ENCODE peak calls at places on chromosomes 16 and 17, in ten cellular contexts. One of them, this sample, is unnamed.

GRCh38 chr17:5419356-5419958 is at the start of gene NUP88:
- DNase-seq in MV-4-11: peak; percentile 95
- DNase-seq in T47D: peak; percentile 86
- DNase-seq in heart left ventricle: peak; percentile 97
- DNase-seq in HTR-8/SVneo: peak; percentile 99
- DNase-seq in midbrain: peak; percentile 98
- DNase-seq in IMR-90: peak; percentile 97
- DNase-seq in HT1080: peak; percentile 98
- DNase-seq in glutamatergic neuron: peak; percentile 97
- DNase-seq in adrenal gland: peak; percentile 98
- DNase-seq in this sample: peak; percentile 95

GRCh38 chr16:19119564-19119963 is 5.8 kb downstream of the ITPRIPL2 start:
- DNase-seq in heart left ventricle: no peak
- DNase-seq in glutamatergic neuron: no peak
- DNase-seq in HTR-8/SVneo: no peak
- DNase-seq in MV-4-11: peak; percentile 49
- DNase-seq in midbrain: no peak
- DNase-seq in T47D: no peak
- DNase-seq in HT1080: peak; percentile 73
- DNase-seq in adrenal gland: no peak
- DNase-seq in IMR-90: peak; percentile 91
- DNase-seq in this sample: no peak

GRCh38 chr17:79833744-79834574 is 5.3 kb downstream of the CBX4 start:
- DNase-seq in IMR-90: no peak
- DNase-seq in midbrain: no peak
- DNase-seq in adrenal gland: no peak
- DNase-seq in T47D: no peak
- DNase-seq in HT1080: no peak
- DNase-seq in MV-4-11: no peak
- DNase-seq in HTR-8/SVneo: no peak
- DNase-seq in heart left ventricle: no peak
- DNase-seq in glutamatergic neuron: no peak
- DNase-seq in this sample: no peak

GRCh38 chr17:62892870-62893338 is 73.1 kb upstream of the TANC2 start:
- DNase-seq in glutamatergic neuron: no peak
- DNase-seq in MV-4-11: peak; percentile 96
- DNase-seq in midbrain: peak; percentile 38
- DNase-seq in heart left ventricle: no peak
- DNase-seq in HTR-8/SVneo: peak; percentile 81
- DNase-seq in HT1080: peak; percentile 96
- DNase-seq in IMR-90: peak; percentile 93
- DNase-seq in adrenal gland: peak; percentile 80
- DNase-seq in T47D: peak; percentile 46
- DNase-seq in this sample: peak; percentile 36

GRCh38 chr16:25020112-25020591 is 5.0 kb upstream of the ARHGAP17 start:
- DNase-seq in IMR-90: no peak
- DNase-seq in midbrain: no peak
- DNase-seq in adrenal gland: peak; percentile 21
- DNase-seq in glutamatergic neuron: no peak
- DNase-seq in T47D: no peak
- DNase-seq in HTR-8/SVneo: no peak
- DNase-seq in MV-4-11: peak; percentile 17
- DNase-seq in HT1080: no peak
- DNase-seq in heart left ventricle: no peak
- DNase-seq in this sample: no peak

GRCh38 chr17:4566785-4567184 is 6.4 kb upstream of the GGT6 start:
- DNase-seq in IMR-90: peak; percentile 39
- DNase-seq in MV-4-11: peak; percentile 30
- DNase-seq in HTR-8/SVneo: peak; percentile 85
- DNase-seq in heart left ventricle: no peak
- DNase-seq in glutamatergic neuron: peak; percentile 74
- DNase-seq in T47D: peak; percentile 60
- DNase-seq in HT1080: peak; percentile 36
- DNase-seq in midbrain: peak; percentile 62
- DNase-seq in adrenal gland: peak; percentile 81
- DNase-seq in this sample: peak; percentile 78

GRCh38 chr16:58032710-58033293 is 7.2 kb downstream of the MMP15 start:
- DNase-seq in glutamatergic neuron: peak; percentile 78
- DNase-seq in MV-4-11: no peak
- DNase-seq in adrenal gland: peak; percentile 73
- DNase-seq in HT1080: no peak
- DNase-seq in HTR-8/SVneo: no peak
- DNase-seq in heart left ventricle: peak; percentile 87
- DNase-seq in midbrain: peak; percentile 43
- DNase-seq in IMR-90: no peak
- DNase-seq in T47D: no peak
- DNase-seq in this sample: no peak

GRCh38 chr17:44569459-44569858 is 12.2 kb downstream of the FZD2 start:
- DNase-seq in HT1080: no peak
- DNase-seq in IMR-90: no peak
- DNase-seq in midbrain: no peak
- DNase-seq in heart left ventricle: no peak
- DNase-seq in MV-4-11: no peak
- DNase-seq in HTR-8/SVneo: no peak
- DNase-seq in glutamatergic neuron: no peak
- DNase-seq in adrenal gland: no peak
- DNase-seq in T47D: no peak
- DNase-seq in this sample: no peak

GRCh38 chr17:66655861-66656260 is 179.1 kb upstream of the CACNG5 start:
- DNase-seq in T47D: no peak
- DNase-seq in heart left ventricle: no peak
- DNase-seq in glutamatergic neuron: no peak
- DNase-seq in midbrain: no peak
- DNase-seq in MV-4-11: no peak
- DNase-seq in HT1080: no peak
- DNase-seq in HTR-8/SVneo: peak; percentile 48
- DNase-seq in adrenal gland: no peak
- DNase-seq in IMR-90: peak; percentile 80
- DNase-seq in this sample: no peak

GRCh38 chr16:63702981-63703590 is 1418.8 kb downstream of the CDH11 start:
- DNase-seq in heart left ventricle: peak; percentile 25
- DNase-seq in HT1080: no peak
- DNase-seq in glutamatergic neuron: no peak
- DNase-seq in IMR-90: no peak
- DNase-seq in adrenal gland: no peak
- DNase-seq in MV-4-11: no peak
- DNase-seq in T47D: peak; percentile 3
- DNase-seq in HTR-8/SVneo: no peak
- DNase-seq in midbrain: no peak
- DNase-seq in this sample: no peak

GRCh38 chr17:52419256-52419655 is 260.7 kb upstream of the CA10 start:
- DNase-seq in HTR-8/SVneo: no peak
- DNase-seq in HT1080: peak; percentile 51
- DNase-seq in glutamatergic neuron: no peak
- DNase-seq in IMR-90: no peak
- DNase-seq in midbrain: peak; percentile 21
- DNase-seq in MV-4-11: no peak
- DNase-seq in heart left ventricle: no peak
- DNase-seq in T47D: peak; percentile 11
- DNase-seq in adrenal gland: peak; percentile 77
- DNase-seq in this sample: no peak

GRCh38 chr16:22232277-22233049 is 26.4 kb downstream of the EEF2K start:
- DNase-seq in heart left ventricle: peak; percentile 16
- DNase-seq in glutamatergic neuron: no peak
- DNase-seq in T47D: peak; percentile 45
- DNase-seq in HTR-8/SVneo: no peak
- DNase-seq in IMR-90: peak; percentile 72
- DNase-seq in HT1080: peak; percentile 63
- DNase-seq in adrenal gland: no peak
- DNase-seq in MV-4-11: no peak
- DNase-seq in midbrain: no peak
- DNase-seq in this sample: peak; percentile 98

GRCh38 chr17:6374271-6374691 is 60.6 kb downstream of the AIPL1 start:
- DNase-seq in IMR-90: peak; percentile 13
- DNase-seq in HTR-8/SVneo: no peak
- DNase-seq in glutamatergic neuron: no peak
- DNase-seq in T47D: no peak
- DNase-seq in HT1080: no peak
- DNase-seq in heart left ventricle: no peak
- DNase-seq in MV-4-11: peak; percentile 68
- DNase-seq in adrenal gland: no peak
- DNase-seq in midbrain: no peak
- DNase-seq in this sample: peak; percentile 12

GRCh38 chr17:82276951-82277350 is 3.5 kb upstream of the CSNK1D start:
- DNase-seq in glutamatergic neuron: no peak
- DNase-seq in midbrain: no peak
- DNase-seq in MV-4-11: no peak
- DNase-seq in IMR-90: no peak
- DNase-seq in adrenal gland: no peak
- DNase-seq in heart left ventricle: peak; percentile 33
- DNase-seq in T47D: no peak
- DNase-seq in HTR-8/SVneo: no peak
- DNase-seq in HT1080: no peak
- DNase-seq in this sample: no peak

GRCh38 chr16:17803625-17804410 is 333.1 kb upstream of the XYLT1 start:
- DNase-seq in MV-4-11: no peak
- DNase-seq in HT1080: peak; percentile 87
- DNase-seq in midbrain: no peak
- DNase-seq in adrenal gland: no peak
- DNase-seq in HTR-8/SVneo: peak; percentile 1
- DNase-seq in T47D: no peak
- DNase-seq in IMR-90: peak; percentile 97
- DNase-seq in glutamatergic neuron: no peak
- DNase-seq in heart left ventricle: no peak
- DNase-seq in this sample: no peak

GRCh38 chr17:68698761-68699160 is 97.6 kb upstream of the FAM20A start:
- DNase-seq in HTR-8/SVneo: no peak
- DNase-seq in midbrain: no peak
- DNase-seq in MV-4-11: peak; percentile 91
- DNase-seq in adrenal gland: no peak
- DNase-seq in glutamatergic neuron: no peak
- DNase-seq in heart left ventricle: no peak
- DNase-seq in HT1080: no peak
- DNase-seq in IMR-90: no peak
- DNase-seq in T47D: no peak
- DNase-seq in this sample: peak; percentile 21

GRCh38 chr17:8076502-8077266 is 10.8 kb downstream of the ALOX12B start:
- DNase-seq in heart left ventricle: no peak
- DNase-seq in glutamatergic neuron: no peak
- DNase-seq in IMR-90: no peak
- DNase-seq in adrenal gland: no peak
- DNase-seq in T47D: no peak
- DNase-seq in HTR-8/SVneo: no peak
- DNase-seq in HT1080: no peak
- DNase-seq in midbrain: no peak
- DNase-seq in MV-4-11: no peak
- DNase-seq in this sample: no peak

This sample was measured in colonic mucosa.